ENCODE peak calls at places on chromosomes 13 and 19, in six cellular contexts. H, F, M, Z, D and R are unnamed samples. For H3K36me3, the result is how much of the 10 kb centered on the place peaks cover.

GRCh38 chr13:78600317-78600899 is 2.9 kb downstream of the POU4F1 start:
- DNase-seq in M (no peak), F (no peak), D (no peak), Z (no peak), H (no peak), R (no peak)

GRCh38 chr13:99931462-99931861 is 40.1 kb downstream of the ZIC5 start:
- DNase-seq in Z (no peak), H (no peak), D (no peak), M (no peak), F (no peak), R (no peak)

GRCh38 chr13:110657196-110657595 is 41.9 kb downstream of the NAXD start:
- DNase-seq in M (no peak), H (no peak), F (no peak), D (no peak), Z (no peak), R (no peak)

GRCh38 chr19:16620018-16620417 is 8.0 kb downstream of the MED26 start:
- DNase-seq in H (no peak), D (no peak), M (no peak), Z (no peak), F (no peak), R (no peak)

GRCh38 chr13:43908156-43909126 is 28.7 kb downstream of the LACC1 start:
- DNase-seq in Z (peak), D (no peak), H (no peak), F (peak), M (peak), R (no peak)

GRCh38 chr13:72853000-72853399 is 71.1 kb downstream of the PIBF1 start:
- DNase-seq in D (no peak), M (no peak), H (no peak), F (no peak), Z (peak), R (no peak)

GRCh38 chr19:51810228-51810627 is 15.3 kb downstream of the FPR3 start:
- DNase-seq in H (no peak), F (no peak), D (no peak), M (no peak), Z (no peak), R (no peak)

GRCh38 chr13:98942997-98943396 is 34.9 kb downstream of the DOCK9 start:
- DNase-seq in M (no peak), H (no peak), Z (peak), D (no peak), F (no peak), R (no peak)

GRCh38 chr19:10365518-10365917 is 14.9 kb downstream of the TYK2 start:
- DNase-seq in D (no peak), Z (no peak), H (no peak), F (no peak), M (no peak), R (no peak)

GRCh38 chr13:74325106-74325505 is 190.9 kb upstream of the KLF12 start:
- DNase-seq in D (no peak), F (peak), Z (peak), M (peak), H (peak), R (peak)

GRCh38 chr19:6718741-6719539 is 1.5 kb downstream of the C3 start:
- DNase-seq in Z (no peak), M (peak), F (no peak), D (no peak), H (no peak), R (peak)

GRCh38 chr19:33815410-33816340 is 19.0 kb downstream of the KCTD15 start:
- DNase-seq in Z (peak), F (no peak), H (no peak), D (no peak), M (no peak), R (no peak)

GRCh38 chr19:33391631-33392249 is 18.2 kb downstream of the CEBPG start:
- DNase-seq in D (no peak), M (no peak), H (no peak), Z (no peak), F (no peak), R (no peak)

GRCh38 chr19:7978196-7978825 is 27.1 kb downstream of the ELAVL1 start:
- DNase-seq in D (no peak), H (peak), Z (peak), M (no peak), F (no peak), R (no peak)

GRCh38 chr19:4567584-4568071 is 8.1 kb upstream of the SEMA6B start:
- DNase-seq in H (peak), M (peak), Z (peak), D (peak), F (no peak), R (peak)

GRCh38 chr13:46006688-46007452 is 45.7 kb downstream of the ZC3H13 start:
- DNase-seq in M (no peak), Z (peak), D (no peak), F (no peak), H (no peak), R (no peak)

GRCh38 chr13:93304134-93304533 is 77.5 kb downstream of the GPC6 start:
- DNase-seq in H (no peak), D (no peak), Z (no peak), F (no peak), M (no peak), R (no peak)

GRCh38 chr13:26061947-26062346 is 10.1 kb upstream of the SHISA2 start:
- DNase-seq in F (no peak), M (no peak), H (no peak), D (no peak), Z (peak), R (no peak)

GRCh38 chr19:48554385-48555091 is 2.6 kb downstream of the SULT2B1 start:
- DNase-seq in M (peak), D (no peak), H (peak), F (peak), Z (no peak), R (peak)

GRCh38 chr19:494171-495046 is 1.9 kb upstream of the MADCAM1 start:
- DNase-seq in M (no peak), Z (no peak), D (no peak), F (no peak), H (no peak), R (peak)

GRCh38 chr19:4556574-4557185 is 2.8 kb downstream of the SEMA6B start:
- DNase-seq in M (no peak), F (no peak), D (no peak), Z (no peak), H (no peak), R (peak)

GRCh38 chr13:79631260-79631659 is 150.3 kb downstream of the NDFIP2 start:
- DNase-seq in H (peak), F (peak), Z (peak), M (peak), D (no peak), R (peak)

GRCh38 chr19:30376826-30377425 is 4.7 kb downstream of the ZNF536 start:
- DNase-seq in M (no peak), F (no peak), H (no peak), Z (no peak), D (peak), R (no peak)

GRCh38 chr19:53424968-53425597 is 6.7 kb upstream of the ZNF761 start:
- DNase-seq in M (peak), H (peak), F (peak), D (peak), Z (peak), R (peak)

GRCh38 chr19:13850910-13851753 is 25.8 kb upstream of the NANOS3 start:
- DNase-seq in F (peak), Z (peak), H (peak), D (peak), M (peak), R (peak)

GRCh38 chr19:45729774-45730388 is 815 bp downstream of the FBXO46 start:
- DNase-seq in M (peak), D (no peak), F (no peak), H (no peak), Z (no peak), R (no peak)

DNA sequence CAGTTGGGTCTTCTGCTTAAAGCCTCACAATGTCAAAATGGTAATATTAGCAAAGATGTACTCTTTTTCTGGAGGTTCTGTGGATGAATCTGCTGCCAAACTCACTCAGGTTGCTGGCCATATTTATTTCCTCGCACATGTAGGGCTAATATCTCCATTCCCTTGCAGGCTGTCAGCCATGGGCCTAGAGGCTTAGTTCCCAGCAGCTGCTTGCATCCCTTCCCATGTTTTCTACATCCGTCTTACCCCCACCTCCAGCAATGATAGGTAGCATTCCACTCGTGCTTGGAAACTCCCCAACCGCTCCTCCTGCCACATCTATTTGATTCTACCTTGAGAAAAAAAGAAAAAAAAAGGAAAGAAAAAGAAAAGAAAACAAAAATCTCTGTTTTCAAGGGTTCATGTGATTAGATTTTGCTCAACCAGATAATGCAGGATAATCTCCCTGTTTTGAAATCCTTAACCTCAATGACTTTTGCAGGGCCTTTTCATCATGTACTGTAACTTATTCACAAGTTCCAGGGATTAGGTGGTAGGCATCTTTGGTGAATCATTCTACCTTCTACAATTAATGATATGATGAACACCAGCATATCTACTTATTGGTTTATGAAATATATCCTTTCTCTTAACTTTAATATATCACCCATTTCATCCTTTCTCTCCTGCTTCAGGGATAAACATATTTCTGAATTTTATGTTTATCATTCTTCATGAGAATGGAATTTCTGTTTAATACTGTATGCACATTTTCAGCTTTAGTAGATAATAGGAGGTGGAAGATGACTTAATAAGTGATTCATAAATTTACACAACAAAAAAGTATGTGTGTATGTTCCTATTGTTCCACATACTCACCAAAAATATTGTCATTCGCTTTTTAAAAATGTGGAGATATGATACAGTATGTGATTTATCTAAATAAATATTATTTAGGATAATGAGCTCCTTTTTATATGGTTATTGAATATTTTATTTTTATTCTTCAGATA is 931.9 kb downstream of the SLITRK5 start:
- DNase-seq in D (no peak), H (no peak), M (no peak), F (no peak), Z (no peak), R (no peak)
- H3K36me3 ChIP-seq in D (under half), H (under half), M (under half), F (under half), Z (under half), R (under half)

GRCh38 chr19:15331419-15332310 is 674 bp downstream of the BRD4 start:
- DNase-seq in D (peak), F (peak), H (peak), Z (no peak), M (peak), R (peak)
- TF ChIP-seq POLR2A in D (no peak), F (no peak), H (no peak), Z (peak), M (peak), R (peak)

GRCh38 chr19:46731584-46731983 is 14.3 kb upstream of the FKRP start:
- DNase-seq in D (no peak), F (no peak), M (peak), Z (no peak), H (no peak), R (no peak)
- H3K36me3 ChIP-seq in D (half or more), F (under half), M (under half), Z (half or more), H (half or more), R (under half)

DNA sequence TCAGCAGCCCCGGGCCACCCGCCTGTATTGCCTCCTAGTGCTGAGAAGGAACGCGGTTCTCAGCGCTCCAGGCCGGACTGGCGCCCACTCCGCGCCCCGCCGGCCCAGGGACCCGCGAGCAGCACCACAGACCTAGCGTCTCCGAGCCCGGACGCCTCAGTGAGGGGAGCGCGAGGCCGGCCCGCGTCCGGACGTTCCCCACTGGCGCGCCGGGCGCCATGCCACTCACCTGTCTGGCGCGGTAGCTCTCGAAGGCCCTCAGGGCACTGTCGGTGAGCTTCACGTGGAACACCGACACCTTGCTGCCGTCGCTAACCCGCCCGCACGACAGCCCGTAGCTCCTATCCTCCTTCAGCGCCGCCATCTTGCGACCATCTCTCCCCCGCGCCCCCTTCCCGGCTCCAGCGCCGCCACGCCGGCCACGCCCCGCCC is at the start of gene ELL:
- DNase-seq in M (no peak), D (no peak), Z (no peak), F (no peak), H (no peak), R (no peak)
- TF ChIP-seq POLR2A in M (peak), D (peak), Z (peak), F (peak), H (peak), R (peak)

GRCh38 chr19:43749898-43750297 is 4.9 kb downstream of the SMG9 start:
- DNase-seq in H (no peak), D (no peak), F (no peak), Z (no peak), M (no peak), R (no peak)

GRCh38 chr19:43747557-43748204 is 7.1 kb downstream of the SMG9 start:
- DNase-seq in F (no peak), Z (no peak), M (no peak), D (no peak), H (no peak), R (no peak)

GRCh38 chr19:43749152-43749551 is 5.6 kb downstream of the SMG9 start:
- DNase-seq in Z (no peak), D (no peak), H (no peak), F (no peak), M (no peak), R (no peak)

GRCh38 chr19:43748205-43748594 is 6.6 kb downstream of the SMG9 start:
- DNase-seq in F (no peak), Z (no peak), H (no peak), D (no peak), M (no peak), R (no peak)

DNA sequence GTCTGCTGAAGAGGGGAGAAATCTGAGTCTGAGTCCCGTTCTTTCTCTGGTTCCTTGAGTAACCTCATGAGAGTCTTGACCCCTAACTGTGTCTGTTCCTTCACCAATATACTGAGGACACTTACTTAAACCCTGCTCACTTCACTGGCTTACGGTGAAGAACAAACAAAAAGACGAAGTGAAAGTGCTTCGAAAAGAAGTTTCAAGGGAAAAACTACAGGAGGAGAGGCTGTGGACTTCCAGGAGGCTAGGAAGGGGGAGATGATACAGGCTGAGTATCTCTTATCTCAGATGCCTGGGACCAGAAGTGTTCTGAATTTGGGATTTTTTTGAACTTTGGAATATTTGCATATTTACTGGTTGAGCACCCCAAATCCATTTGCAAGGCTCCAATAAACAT is 6.1 kb downstream of the SMG9 start:
- DNase-seq in H (no peak), Z (no peak), F (no peak), M (no peak), D (no peak), R (no peak)
- H3K36me3 ChIP-seq in H (half or more), Z (under half), F (under half), M (under half), D (half or more), R (under half)